ENCODE peak calls at places on chromosomes 13 and 19, in six cellular contexts. N is HS-27A; F is pancreas; W is activated T-cell treated with anti-CD3 and anti-CD28 coated beads, Interleukin-2, amount 50 U/mL, for 72 hours; P is fibroblast of gingiva; A is anterior cingulate cortex. U is an unnamed sample.

GRCh38 chr19:2840794-2841790 is at the start of gene ZNF555:
- DNase-seq in N (peak), W (peak), F (peak), P (peak), A (peak), U (peak)

GRCh38 chr19:1957562-1958248 is 16.7 kb downstream of the CSNK1G2 start:
- DNase-seq in W (no peak), N (no peak), P (no peak), A (no peak), F (no peak), U (no peak)

GRCh38 chr13:27708325-27708724 is 84.0 kb upstream of the GSX1 start:
- DNase-seq in A (no peak), P (no peak), N (no peak), W (no peak), F (no peak), U (no peak)

GRCh38 chr19:11264452-11265176 is 2.3 kb upstream of the DOCK6 start:
- DNase-seq in N (no peak), P (no peak), W (no peak), F (no peak), A (no peak), U (no peak)

GRCh38 chr19:3697094-3697493 is 3.2 kb downstream of the PIP5K1C start:
- DNase-seq in F (no peak), A (no peak), P (no peak), W (no peak), N (no peak), U (no peak)

GRCh38 chr13:100209857-100210580 is 121.1 kb downstream of the PCCA start:
- DNase-seq in F (no peak), W (no peak), N (no peak), P (peak), A (no peak), U (no peak)

GRCh38 chr13:76647550-76647949 is 238.7 kb downstream of the KCTD12 start:
- DNase-seq in F (no peak), W (no peak), A (no peak), P (peak), N (no peak), U (no peak)

GRCh38 chr13:22082030-22082429 is 411.2 kb downstream of the FGF9 start:
- DNase-seq in A (no peak), P (no peak), W (no peak), F (no peak), N (no peak), U (no peak)

GRCh38 chr19:53002479-53002878 is 11.2 kb upstream of the ERVV-1 start:
- DNase-seq in F (no peak), W (no peak), N (no peak), A (no peak), P (no peak), U (no peak)

GRCh38 chr13:109271555-109271954 is 514.8 kb downstream of the IRS2 start:
- DNase-seq in N (no peak), A (no peak), F (no peak), W (no peak), P (no peak), U (no peak)

GRCh38 chr19:18193388-18194207 is 580 bp downstream of the MPV17L2 start:
- DNase-seq in W (no peak), N (no peak), P (no peak), A (no peak), F (peak), U (no peak)

GRCh38 chr13:106143930-106144709 is 391.3 kb downstream of the EFNB2 start:
- DNase-seq in N (no peak), F (peak), W (no peak), A (no peak), P (no peak), U (peak)

GRCh38 chr13:104114111-104114510 is 1047.9 kb upstream of the SLC10A2 start:
- DNase-seq in A (no peak), W (no peak), F (no peak), P (no peak), N (no peak), U (no peak)

GRCh38 chr19:51706885-51707284 is 13.8 kb downstream of the SPACA6 start:
- DNase-seq in A (no peak), P (no peak), N (no peak), F (no peak), W (no peak), U (no peak)

U was measured in NCI-H2029 treated with DMSO at 0.1 percent for 48 hours.